ENCODE peak calls at places on chromosomes 6 and 20, in five cellular contexts. F, D, I, L and V are unnamed samples.

GRCh38 chr6:20791932-20792331 is 257.7 kb downstream of the CDKAL1 start:
- DNase-seq in F (no peak), D (no peak), I (no peak), L (no peak), V (no peak)

GRCh38 chr6:30963641-30964040 is 19.9 kb upstream of the MUC21 start:
- DNase-seq in F (no peak), D (peak), I (peak), L (no peak), V (peak)

GRCh38 chr6:82702574-82702973 is 339.0 kb downstream of the TPBG start:
- DNase-seq in F (no peak), D (no peak), I (no peak), L (no peak), V (no peak)

GRCh38 chr20:18058661-18059467 is 1.1 kb upstream of the OVOL2 start:
- DNase-seq in F (no peak), D (peak), I (no peak), L (no peak), V (peak)

GRCh38 chr20:64194269-64194668 is 30.0 kb downstream of the MYT1 start:
- DNase-seq in F (no peak), D (no peak), I (no peak), L (no peak), V (no peak)

GRCh38 chr20:51698252-51698651 is 69.9 kb downstream of the ATP9A start:
- DNase-seq in F (no peak), D (no peak), I (no peak), L (no peak), V (no peak)

GRCh38 chr6:130406935-130407532 is 41.2 kb downstream of the TMEM200A start:
- DNase-seq in F (no peak), D (no peak), I (no peak), L (no peak), V (no peak)

GRCh38 chr6:147204060-147204785 is at the start of gene STXBP5:
- DNase-seq in F (peak), D (peak), I (peak), L (peak), V (peak)

GRCh38 chr6:16404456-16404855 is 166.1 kb downstream of the GMPR start:
- DNase-seq in F (no peak), D (no peak), I (no peak), L (no peak), V (no peak)

GRCh38 chr20:35604444-35604750 is 11.2 kb upstream of the SPAG4 start:
- DNase-seq in F (no peak), D (no peak), I (peak), L (peak), V (peak)

GRCh38 chr6:1917628-1918371 is 308.1 kb downstream of the FOXC1 start:
- DNase-seq in F (no peak), D (peak), I (peak), L (no peak), V (peak)

GRCh38 chr6:148497256-148497655 is 154.6 kb downstream of the SASH1 start:
- DNase-seq in F (no peak), D (no peak), I (no peak), L (no peak), V (no peak)

GRCh38 chr6:14924126-14925024 is 321.5 kb upstream of the JARID2 start:
- DNase-seq in F (peak), D (no peak), I (no peak), L (no peak), V (no peak)

GRCh38 chr20:25259788-25260254 is 11.9 kb downstream of the PYGB start:
- DNase-seq in F (no peak), D (no peak), I (no peak), L (no peak), V (no peak)

GRCh38 chr20:50521221-50521642 is 11.0 kb downstream of the PTPN1 start:
- DNase-seq in F (no peak), D (no peak), I (no peak), L (no peak), V (no peak)

GRCh38 chr6:90219168-90219985 is 77.3 kb downstream of the BACH2 start:
- DNase-seq in F (no peak), D (peak), I (peak), L (no peak), V (peak)

GRCh38 chr20:58888103-58888502 is 35.6 kb downstream of the GNAS start:
- DNase-seq in F (no peak), D (no peak), I (no peak), L (no peak), V (no peak)

GRCh38 chr6:135030056-135030473 is 24.6 kb downstream of the HBS1L start:
- DNase-seq in F (no peak), D (no peak), I (no peak), L (no peak), V (no peak)
- H3K4me3 ChIP-seq in F (no peak), D (no peak), I (no peak), L (no peak), V (no peak)

GRCh38 chr6:67666177-67666964 is 968.7 kb upstream of the ADGRB3 start:
- DNase-seq in F (no peak), D (no peak), I (no peak), L (no peak), V (no peak)
- TF ChIP-seq CTCF in F (no peak), D (no peak), I (no peak), L (no peak), V (no peak)

GRCh38 chr6:159601211-159601610 is 91.8 kb downstream of the SOD2 start:
- DNase-seq in F (no peak), D (no peak), I (no peak), L (no peak), V (no peak)

GRCh38 chr6:159604443-159604956 is 88.5 kb downstream of the SOD2 start:
- DNase-seq in F (no peak), D (no peak), I (no peak), L (no peak), V (no peak)

GRCh38 chr6:159606786-159607185 is 86.3 kb downstream of the SOD2 start:
- DNase-seq in F (no peak), D (no peak), I (no peak), L (no peak), V (no peak)

GRCh38 chr6:159602370-159603185 is 90.5 kb downstream of the SOD2 start:
- DNase-seq in F (no peak), D (no peak), I (no peak), L (no peak), V (no peak)
- H3K4me3 ChIP-seq in F (no peak), D (no peak), I (no peak), L (no peak), V (no peak)

DNA sequence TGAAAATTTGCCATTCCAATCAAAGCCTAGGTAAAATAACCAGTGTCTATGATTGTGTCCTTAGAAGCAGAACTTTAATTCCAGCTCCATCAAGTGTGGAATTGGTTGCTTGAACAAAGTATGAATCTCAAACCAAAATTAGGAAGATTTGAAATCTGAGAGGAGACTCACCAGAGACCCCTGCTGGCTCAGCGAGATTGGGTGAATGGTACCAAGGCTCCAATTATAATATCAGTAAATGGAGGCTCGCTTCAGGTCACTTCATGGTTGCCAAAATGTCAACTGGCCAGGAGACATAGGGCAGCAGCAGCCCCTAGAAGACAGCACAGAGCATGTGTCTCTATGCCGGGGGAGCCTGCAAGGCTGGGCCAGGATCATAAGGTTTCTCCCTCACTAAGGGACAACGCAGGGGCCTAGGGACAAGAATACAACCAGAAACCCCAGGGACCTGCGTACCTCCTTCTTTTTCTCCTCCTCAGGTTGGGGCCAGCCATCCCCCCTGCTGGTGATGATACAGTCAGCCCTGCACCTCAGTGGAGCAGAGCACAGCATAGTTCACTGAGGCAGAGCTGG is 14.0 kb downstream of the RBL1 start:
- DNase-seq in F (no peak), D (no peak), I (no peak), L (no peak), V (no peak)
- TF ChIP-seq CTCF in F (no peak), D (peak), I (peak), L (peak), V (no peak)

GRCh38 chr6:25025248-25025918 is 89.6 kb upstream of the RIPOR2 start:
- DNase-seq in F (no peak), D (no peak), I (no peak), L (no peak), V (no peak)

GRCh38 chr6:25025919-25026301 is 90.2 kb upstream of the RIPOR2 start:
- DNase-seq in F (no peak), D (no peak), I (peak), L (no peak), V (peak)

GRCh38 chr6:25028346-25028745 is 92.6 kb upstream of the RIPOR2 start:
- DNase-seq in F (no peak), D (no peak), I (no peak), L (no peak), V (no peak)

GRCh38 chr6:25026723-25027122 is 91.0 kb upstream of the RIPOR2 start:
- DNase-seq in F (no peak), D (no peak), I (peak), L (peak), V (peak)

DNA sequence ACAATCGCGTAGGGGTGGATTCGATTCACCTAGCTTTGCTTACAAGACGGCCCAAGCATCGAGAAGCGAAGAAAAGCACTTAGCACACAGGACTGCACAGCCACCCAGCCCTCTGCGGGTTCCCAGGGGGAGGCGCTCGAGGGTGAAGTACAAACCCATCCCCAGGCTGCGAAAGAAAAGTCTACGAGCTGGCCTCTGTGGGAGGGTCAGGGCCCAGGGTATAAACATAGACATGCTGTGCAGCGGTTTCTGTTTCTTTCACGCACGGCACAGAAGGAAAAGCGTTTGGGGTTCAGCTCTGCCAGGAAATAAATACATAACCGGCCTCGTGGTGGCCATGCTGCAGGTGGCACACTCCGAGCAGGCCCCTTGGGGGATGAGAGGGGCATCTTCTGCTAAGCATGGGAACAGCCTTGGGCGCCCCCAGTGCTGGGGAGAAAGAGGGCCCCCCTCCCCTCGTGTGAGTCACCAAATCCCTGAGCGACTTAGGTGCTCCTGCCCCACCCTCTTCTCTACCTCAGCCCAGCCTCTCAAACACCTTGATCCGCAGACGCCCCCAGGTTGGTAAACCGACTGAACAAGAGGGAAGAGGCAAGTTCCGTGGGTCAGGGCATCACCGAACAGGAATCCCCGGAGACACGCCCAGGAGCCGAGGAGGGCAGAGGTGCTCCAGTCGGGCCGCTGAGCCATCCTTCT is 91.6 kb upstream of the RIPOR2 start:
- DNase-seq in F (no peak), D (no peak), I (no peak), L (no peak), V (no peak)
- H3K4me3 ChIP-seq in F (no peak), D (no peak), I (no peak), L (no peak), V (no peak)

DNA sequence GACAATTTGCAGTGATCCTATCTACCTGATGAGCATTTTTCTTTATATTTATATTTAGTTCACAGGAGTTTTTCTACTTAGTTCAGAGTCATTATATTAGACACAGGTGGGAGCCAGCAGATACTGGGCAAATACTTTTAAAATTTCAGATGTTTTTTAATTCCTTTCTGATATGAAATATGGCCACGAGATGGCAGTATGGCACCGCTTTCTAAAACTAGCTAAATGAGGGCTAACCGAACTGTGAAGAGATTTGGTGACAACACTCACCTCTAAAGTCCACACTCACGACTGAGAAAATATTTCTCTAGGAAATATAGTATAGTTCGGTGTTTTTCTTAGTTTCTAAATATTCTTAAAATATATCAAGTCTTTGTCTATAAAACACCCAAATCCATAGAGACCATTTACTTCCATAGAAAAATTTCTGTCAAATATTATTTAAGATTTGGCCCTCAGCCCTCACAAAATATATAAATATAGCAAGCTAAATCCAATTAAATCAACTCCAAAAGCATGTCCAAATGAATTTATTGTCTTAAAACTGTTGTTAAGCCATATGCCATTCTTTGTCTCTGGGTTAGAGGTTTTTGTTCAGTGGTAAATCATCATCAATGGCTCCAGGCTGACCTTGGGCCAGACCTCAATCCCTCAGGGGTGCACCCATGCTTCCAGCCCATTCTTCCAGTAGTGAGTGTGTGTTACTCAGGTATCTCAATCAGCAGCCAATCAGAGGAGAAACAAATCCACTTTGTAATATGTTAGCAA is 63.6 kb downstream of the HUS1B start:
- DNase-seq in F (no peak), D (peak), I (peak), L (peak), V (peak)
- TF ChIP-seq CTCF in F (peak), D (peak), I (peak), L (peak), V (peak)

DNA sequence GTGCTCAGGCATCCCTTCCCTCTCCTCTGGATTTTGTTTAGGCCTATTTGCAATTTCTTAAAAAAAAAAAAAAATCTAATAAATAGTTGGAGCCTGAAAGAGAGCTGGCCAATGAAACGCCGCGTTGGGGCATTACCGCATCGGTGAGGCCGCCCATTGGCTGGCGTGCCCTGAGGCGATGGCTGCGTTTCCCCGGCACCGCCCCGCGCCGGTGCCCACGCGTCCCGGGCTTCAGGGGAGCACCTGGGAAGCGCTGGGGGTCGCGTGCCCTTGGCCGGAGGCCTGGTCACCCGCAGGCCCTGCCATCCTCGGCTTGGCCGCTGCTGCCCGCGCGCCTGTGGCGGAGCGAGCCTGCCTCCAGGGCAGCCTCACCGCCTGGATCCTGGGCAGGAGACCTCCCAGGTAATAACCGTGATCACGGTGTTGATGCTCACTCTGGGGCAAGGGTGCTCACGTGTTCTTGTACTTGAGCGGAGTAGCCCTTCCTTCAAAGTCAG is 155.4 kb downstream of the NRN1 start:
- DNase-seq in F (peak), D (no peak), I (peak), L (no peak), V (peak)
- H3K4me3 ChIP-seq in F (peak), D (no peak), I (peak), L (no peak), V (no peak)